ENCODE peak calls at places on chromosome 21, in four cellular contexts. K is activated CD4-positive, alpha-beta T cell treated with anti-CD3 and anti-CD28 coated beads, Interleukin-2, amount 50 U/mL, for 48 hours; O is MCF 10A; Y is C1 segment of cervical spinal cord. G is an unnamed sample.

GRCh38 chr21:35840197-35840799 is 220.0 kb downstream of the SETD4 start:
- DNase-seq in K (peak; percentile 43), O (peak; percentile 72), Y (no peak), G (peak; percentile 43)

GRCh38 chr21:44513389-44514217 is 26.4 kb downstream of the KRTAP10-1 start:
- DNase-seq in K (no peak), O (peak; percentile 30), Y (no peak), G (no peak)

GRCh38 chr21:41924355-41924754 is 29.5 kb downstream of the C2CD2 start:
- DNase-seq in K (no peak), O (no peak), Y (no peak), G (no peak)

GRCh38 chr21:38843379-38843778 is 37.6 kb downstream of the ETS2 start:
- DNase-seq in K (no peak), O (no peak), Y (no peak), G (no peak)

GRCh38 chr21:31266241-31266640 is 77.8 kb downstream of the TIAM1 start:
- DNase-seq in K (no peak), O (no peak), Y (no peak), G (no peak)

GRCh38 chr21:18409579-18409978 is 6.0 kb upstream of the TMPRSS15 start:
- DNase-seq in K (no peak), O (no peak), Y (no peak), G (no peak)

GRCh38 chr21:46226920-46227599 is 1.5 kb downstream of the LSS start:
- DNase-seq in K (no peak), O (peak; percentile 73), Y (peak; percentile 31), G (no peak)

GRCh38 chr21:27953328-27954045 is 986.6 kb upstream of the ADAMTS5 start:
- DNase-seq in K (no peak), O (no peak), Y (no peak), G (no peak)

GRCh38 chr21:26451014-26451740 is 121.9 kb downstream of the CYYR1 start:
- DNase-seq in K (no peak), O (no peak), Y (no peak), G (no peak)